ENCODE peak calls at places on chromosomes 2 and 18, in ten cellular contexts. V is endodermal cell; E is caudate nucleus; S is Jurkat, Clone E6-1; O is breast epithelium; W is thoracic aorta; L is ureter; K is Right ventricle myocardium superior; M is lung microvascular endothelial cell; I is dorsolateral prefrontal cortex. X is an unnamed sample.

GRCh38 chr18:5524660-5525059 is 19.1 kb downstream of the EPB41L3 start:
- DNase-seq in V (no peak), E (no peak), S (no peak), O (no peak), W (no peak), L (no peak), K (no peak), M (no peak), I (no peak), X (no peak)

GRCh38 chr18:75276813-75277628 is 66.4 kb downstream of the TSHZ1 start:
- DNase-seq in V (no peak), E (no peak), S (no peak), O (no peak), W (no peak), L (no peak), K (no peak), M (peak), I (peak), X (no peak)

GRCh38 chr2:96143231-96143847 is 1.9 kb downstream of the DUSP2 start:
- DNase-seq in V (no peak), E (no peak), S (no peak), O (no peak), W (no peak), L (no peak), K (peak), M (no peak), I (no peak), X (no peak)

GRCh38 chr2:567865-568638 is 109.2 kb downstream of the TMEM18 start:
- DNase-seq in V (no peak), E (no peak), S (no peak), O (peak), W (no peak), L (no peak), K (no peak), M (no peak), I (no peak), X (no peak)

GRCh38 chr2:39141346-39142011 is 20.6 kb upstream of the SOS1 start:
- DNase-seq in V (no peak), E (no peak), S (no peak), O (no peak), W (no peak), L (no peak), K (no peak), M (no peak), I (no peak), X (no peak)

GRCh38 chr18:36028859-36029258 is 38.5 kb downstream of the RPRD1A start:
- DNase-seq in V (no peak), E (no peak), S (no peak), O (no peak), W (no peak), L (no peak), K (no peak), M (peak), I (no peak), X (no peak)

GRCh38 chr2:44055664-44056063 is 59.9 kb upstream of the LRPPRC start:
- DNase-seq in V (no peak), E (no peak), S (no peak), O (no peak), W (no peak), L (no peak), K (no peak), M (no peak), I (no peak), X (no peak)

GRCh38 chr2:229445013-229445412 is 173.9 kb upstream of the PID1 start:
- DNase-seq in V (no peak), E (no peak), S (no peak), O (peak), W (peak), L (peak), K (peak), M (peak), I (peak), X (no peak)

GRCh38 chr18:79403723-79404566 is 8.2 kb downstream of the NFATC1 start:
- DNase-seq in V (no peak), E (no peak), S (no peak), O (no peak), W (no peak), L (no peak), K (peak), M (peak), I (no peak), X (no peak)